ENCODE peak calls at places on chromosome 21, in six cellular contexts. One of them, this sample, is unnamed.

GRCh38 chr21:15682182-15682895 is 47.4 kb upstream of the USP25 start:
- DNase-seq in endothelial cell of umbilical vein: peak
- DNase-seq in endothelial cell: no peak
- DNase-seq in tibial artery: no peak
- DNase-seq in PC-3: peak
- DNase-seq in cardiac muscle cell: peak
- DNase-seq in this sample: no peak

GRCh38 chr21:33286600-33287456 is 20.7 kb downstream of the IL10RB start:
- DNase-seq in endothelial cell of umbilical vein: peak
- DNase-seq in endothelial cell: no peak
- DNase-seq in tibial artery: no peak
- DNase-seq in PC-3: peak
- DNase-seq in cardiac muscle cell: peak
- DNase-seq in this sample: no peak

GRCh38 chr21:33266784-33267135 is 593 bp downstream of the IL10RB start:
- DNase-seq in endothelial cell of umbilical vein: no peak
- DNase-seq in endothelial cell: no peak
- DNase-seq in tibial artery: peak
- DNase-seq in PC-3: no peak
- DNase-seq in cardiac muscle cell: no peak
- DNase-seq in this sample: no peak

GRCh38 chr21:14582934-14583628 is 37.0 kb upstream of the SAMSN1 start:
- DNase-seq in endothelial cell of umbilical vein: no peak
- DNase-seq in endothelial cell: no peak
- DNase-seq in tibial artery: no peak
- DNase-seq in PC-3: no peak
- DNase-seq in cardiac muscle cell: no peak
- DNase-seq in this sample: no peak

GRCh38 chr21:15966216-15966615 is 236.4 kb downstream of the USP25 start:
- DNase-seq in endothelial cell of umbilical vein: no peak
- DNase-seq in endothelial cell: no peak
- DNase-seq in tibial artery: no peak
- DNase-seq in PC-3: no peak
- DNase-seq in cardiac muscle cell: peak
- DNase-seq in this sample: no peak

GRCh38 chr21:38166214-38166547 is 90.6 kb upstream of the KCNJ15 start:
- DNase-seq in endothelial cell of umbilical vein: no peak
- DNase-seq in endothelial cell: no peak
- DNase-seq in tibial artery: no peak
- DNase-seq in PC-3: no peak
- DNase-seq in cardiac muscle cell: no peak
- DNase-seq in this sample: no peak

GRCh38 chr21:34034369-34035014 is 38.9 kb upstream of the MRPS6 start:
- DNase-seq in endothelial cell of umbilical vein: no peak
- DNase-seq in endothelial cell: no peak
- DNase-seq in tibial artery: no peak
- DNase-seq in PC-3: no peak
- DNase-seq in cardiac muscle cell: no peak
- DNase-seq in this sample: no peak

GRCh38 chr21:16476056-16476850 is 746.5 kb downstream of the USP25 start:
- DNase-seq in endothelial cell of umbilical vein: peak
- DNase-seq in endothelial cell: no peak
- DNase-seq in tibial artery: no peak
- DNase-seq in PC-3: no peak
- DNase-seq in cardiac muscle cell: peak
- DNase-seq in this sample: no peak

GRCh38 chr21:16589046-16589445 is 859.3 kb downstream of the USP25 start:
- DNase-seq in endothelial cell of umbilical vein: no peak
- DNase-seq in endothelial cell: no peak
- DNase-seq in tibial artery: no peak
- DNase-seq in PC-3: no peak
- DNase-seq in cardiac muscle cell: no peak
- DNase-seq in this sample: no peak

GRCh38 chr21:32422064-32422463 is 9.6 kb downstream of the EVA1C start:
- DNase-seq in endothelial cell of umbilical vein: no peak
- DNase-seq in endothelial cell: no peak
- DNase-seq in tibial artery: no peak
- DNase-seq in PC-3: no peak
- DNase-seq in cardiac muscle cell: no peak
- DNase-seq in this sample: no peak

GRCh38 chr21:33289199-33289819 is 23.1 kb downstream of the IL10RB start:
- DNase-seq in endothelial cell of umbilical vein: no peak
- DNase-seq in endothelial cell: peak
- DNase-seq in tibial artery: no peak
- DNase-seq in PC-3: no peak
- DNase-seq in cardiac muscle cell: peak
- DNase-seq in this sample: no peak

GRCh38 chr21:32687946-32688345 is 39.9 kb downstream of the SYNJ1 start:
- DNase-seq in endothelial cell of umbilical vein: peak
- DNase-seq in endothelial cell: no peak
- DNase-seq in tibial artery: no peak
- DNase-seq in PC-3: no peak
- DNase-seq in cardiac muscle cell: no peak
- DNase-seq in this sample: no peak

GRCh38 chr21:44458971-44459711 is 3.8 kb downstream of the LRRC3 start:
- DNase-seq in endothelial cell of umbilical vein: no peak
- DNase-seq in endothelial cell: no peak
- DNase-seq in tibial artery: peak
- DNase-seq in PC-3: no peak
- DNase-seq in cardiac muscle cell: no peak
- DNase-seq in this sample: no peak

GRCh38 chr21:38352536-38353219 is 95.9 kb downstream of the KCNJ15 start:
- DNase-seq in endothelial cell of umbilical vein: peak
- DNase-seq in endothelial cell: peak
- DNase-seq in tibial artery: peak
- DNase-seq in PC-3: peak
- DNase-seq in cardiac muscle cell: peak
- DNase-seq in this sample: no peak

GRCh38 chr21:33230518-33231324 is 983 bp downstream of the IFNAR2 start:
- DNase-seq in endothelial cell of umbilical vein: peak
- DNase-seq in endothelial cell: peak
- DNase-seq in tibial artery: peak
- DNase-seq in PC-3: peak
- DNase-seq in cardiac muscle cell: peak
- DNase-seq in this sample: peak

GRCh38 chr21:26747216-26747615 is 98.0 kb downstream of the ADAMTS1 start:
- DNase-seq in endothelial cell of umbilical vein: no peak
- DNase-seq in endothelial cell: no peak
- DNase-seq in tibial artery: no peak
- DNase-seq in PC-3: no peak
- DNase-seq in cardiac muscle cell: no peak
- DNase-seq in this sample: no peak

GRCh38 chr21:34129971-34130597 is 56.7 kb downstream of the MRPS6 start:
- DNase-seq in endothelial cell of umbilical vein: no peak
- DNase-seq in endothelial cell: no peak
- DNase-seq in tibial artery: no peak
- DNase-seq in PC-3: no peak
- DNase-seq in cardiac muscle cell: peak
- DNase-seq in this sample: no peak

GRCh38 chr21:39004776-39005605 is 178.3 kb downstream of the PSMG1 start:
- DNase-seq in endothelial cell of umbilical vein: peak
- DNase-seq in endothelial cell: no peak
- DNase-seq in tibial artery: peak
- DNase-seq in PC-3: no peak
- DNase-seq in cardiac muscle cell: peak
- DNase-seq in this sample: no peak

GRCh38 chr21:24123785-24124184 is 1483.5 kb downstream of the MRPL39 start:
- DNase-seq in endothelial cell of umbilical vein: no peak
- DNase-seq in endothelial cell: no peak
- DNase-seq in tibial artery: no peak
- DNase-seq in PC-3: peak
- DNase-seq in cardiac muscle cell: no peak
- DNase-seq in this sample: no peak

GRCh38 chr21:17438642-17439041 is 74.2 kb upstream of the CXADR start:
- DNase-seq in endothelial cell of umbilical vein: no peak
- DNase-seq in endothelial cell: no peak
- DNase-seq in tibial artery: no peak
- DNase-seq in PC-3: no peak
- DNase-seq in cardiac muscle cell: no peak
- DNase-seq in this sample: no peak

GRCh38 chr21:38343691-38344090 is 86.9 kb downstream of the KCNJ15 start:
- DNase-seq in endothelial cell of umbilical vein: peak
- DNase-seq in endothelial cell: no peak
- DNase-seq in tibial artery: peak
- DNase-seq in PC-3: peak
- DNase-seq in cardiac muscle cell: peak
- DNase-seq in this sample: no peak

GRCh38 chr21:16587141-16587570 is 857.4 kb downstream of the USP25 start:
- DNase-seq in endothelial cell of umbilical vein: peak
- DNase-seq in endothelial cell: no peak
- DNase-seq in tibial artery: peak
- DNase-seq in PC-3: peak
- DNase-seq in cardiac muscle cell: peak
- DNase-seq in this sample: no peak

GRCh38 chr21:39625211-39625895 is 12.6 kb downstream of the B3GALT5 start:
- DNase-seq in endothelial cell of umbilical vein: no peak
- DNase-seq in endothelial cell: no peak
- DNase-seq in tibial artery: no peak
- DNase-seq in PC-3: no peak
- DNase-seq in cardiac muscle cell: no peak
- DNase-seq in this sample: no peak

GRCh38 chr21:21436012-21436545 is 437.9 kb downstream of the NCAM2 start:
- DNase-seq in endothelial cell of umbilical vein: peak
- DNase-seq in endothelial cell: no peak
- DNase-seq in tibial artery: no peak
- DNase-seq in PC-3: peak
- DNase-seq in cardiac muscle cell: peak
- DNase-seq in this sample: no peak

GRCh38 chr21:24118738-24119470 is 1488.4 kb downstream of the MRPL39 start:
- DNase-seq in endothelial cell of umbilical vein: no peak
- DNase-seq in endothelial cell: no peak
- DNase-seq in tibial artery: no peak
- DNase-seq in PC-3: peak
- DNase-seq in cardiac muscle cell: no peak
- DNase-seq in this sample: no peak

GRCh38 chr21:25842925-25843324 is 108.2 kb downstream of the GABPA start:
- DNase-seq in endothelial cell of umbilical vein: no peak
- DNase-seq in endothelial cell: no peak
- DNase-seq in tibial artery: no peak
- DNase-seq in PC-3: no peak
- DNase-seq in cardiac muscle cell: no peak
- DNase-seq in this sample: no peak

GRCh38 chr21:33123396-33124120 is 53.6 kb downstream of the OLIG1 start:
- DNase-seq in endothelial cell of umbilical vein: no peak
- DNase-seq in endothelial cell: no peak
- DNase-seq in tibial artery: no peak
- DNase-seq in PC-3: no peak
- DNase-seq in cardiac muscle cell: no peak
- DNase-seq in this sample: no peak

GRCh38 chr21:44817914-44818635 is at the start of gene SUMO3:
- DNase-seq in endothelial cell of umbilical vein: peak
- DNase-seq in endothelial cell: peak
- DNase-seq in tibial artery: peak
- DNase-seq in PC-3: peak
- DNase-seq in cardiac muscle cell: peak
- DNase-seq in this sample: peak

GRCh38 chr21:44423312-44423821 is 31.9 kb upstream of the LRRC3 start:
- DNase-seq in endothelial cell of umbilical vein: no peak
- DNase-seq in endothelial cell: peak
- DNase-seq in tibial artery: peak
- DNase-seq in PC-3: no peak
- DNase-seq in cardiac muscle cell: no peak
- DNase-seq in this sample: no peak

GRCh38 chr21:33932731-33933130 is 17.1 kb upstream of the ATP5PO start:
- DNase-seq in endothelial cell of umbilical vein: no peak
- DNase-seq in endothelial cell: no peak
- DNase-seq in tibial artery: no peak
- DNase-seq in PC-3: no peak
- DNase-seq in cardiac muscle cell: no peak
- DNase-seq in this sample: no peak

GRCh38 chr21:44286716-44287632 is 1.3 kb downstream of the AIRE start:
- DNase-seq in endothelial cell of umbilical vein: no peak
- DNase-seq in endothelial cell: no peak
- DNase-seq in tibial artery: no peak
- DNase-seq in PC-3: no peak
- DNase-seq in cardiac muscle cell: no peak
- DNase-seq in this sample: no peak

GRCh38 chr21:33406493-33406892 is 3.3 kb downstream of the IFNGR2 start:
- DNase-seq in endothelial cell of umbilical vein: no peak
- DNase-seq in endothelial cell: no peak
- DNase-seq in tibial artery: no peak
- DNase-seq in PC-3: no peak
- DNase-seq in cardiac muscle cell: no peak
- DNase-seq in this sample: no peak

GRCh38 chr21:38945536-38946245 is 140.0 kb downstream of the ETS2 start:
- DNase-seq in endothelial cell of umbilical vein: no peak
- DNase-seq in endothelial cell: no peak
- DNase-seq in tibial artery: no peak
- DNase-seq in PC-3: no peak
- DNase-seq in cardiac muscle cell: no peak
- DNase-seq in this sample: no peak

GRCh38 chr21:35603471-35603870 is 456.9 kb downstream of the SETD4 start:
- DNase-seq in endothelial cell of umbilical vein: no peak
- DNase-seq in endothelial cell: no peak
- DNase-seq in tibial artery: no peak
- DNase-seq in PC-3: no peak
- DNase-seq in cardiac muscle cell: no peak
- DNase-seq in this sample: no peak
- TF ChIP-seq CTCF in endothelial cell of umbilical vein: no peak
- TF ChIP-seq CTCF in endothelial cell: no peak
- TF ChIP-seq CTCF in tibial artery: no peak
- TF ChIP-seq CTCF in PC-3: peak
- TF ChIP-seq CTCF in cardiac muscle cell: no peak
- TF ChIP-seq CTCF in this sample: no peak

GRCh38 chr21:36640260-36641244 is 58.4 kb upstream of the SIM2 start:
- DNase-seq in endothelial cell of umbilical vein: peak
- DNase-seq in endothelial cell: no peak
- DNase-seq in tibial artery: no peak
- DNase-seq in PC-3: peak
- DNase-seq in cardiac muscle cell: no peak
- DNase-seq in this sample: no peak
- TF ChIP-seq CTCF in endothelial cell of umbilical vein: no peak
- TF ChIP-seq CTCF in endothelial cell: no peak
- TF ChIP-seq CTCF in tibial artery: no peak
- TF ChIP-seq CTCF in PC-3: peak
- TF ChIP-seq CTCF in cardiac muscle cell: no peak
- TF ChIP-seq CTCF in this sample: no peak

DNA sequence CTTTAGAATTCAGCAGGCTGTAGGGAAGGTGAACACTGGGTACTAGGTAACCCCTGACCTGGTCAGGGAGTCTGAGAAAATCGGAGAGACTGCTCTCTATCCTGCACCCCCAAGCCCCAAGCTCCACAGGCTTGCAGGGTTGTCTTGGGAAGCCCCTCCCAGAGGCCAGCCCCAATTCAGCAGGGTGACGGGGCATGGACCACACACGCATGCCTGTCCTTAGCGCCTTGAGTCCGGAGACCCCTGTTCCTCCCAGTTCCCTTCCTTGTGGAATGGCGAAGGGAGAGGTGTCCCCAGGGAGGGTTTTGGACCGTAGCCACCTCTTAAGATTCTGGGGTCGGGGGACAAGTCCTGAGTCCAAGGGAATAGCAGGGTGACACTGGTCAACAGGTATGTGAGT is 116.1 kb downstream of the HLCS start:
- DNase-seq in endothelial cell of umbilical vein: no peak
- DNase-seq in endothelial cell: no peak
- DNase-seq in tibial artery: no peak
- DNase-seq in PC-3: no peak
- DNase-seq in cardiac muscle cell: no peak
- DNase-seq in this sample: no peak
- TF ChIP-seq CTCF in endothelial cell of umbilical vein: no peak
- TF ChIP-seq CTCF in endothelial cell: no peak
- TF ChIP-seq CTCF in tibial artery: no peak
- TF ChIP-seq CTCF in PC-3: no peak
- TF ChIP-seq CTCF in cardiac muscle cell: no peak
- TF ChIP-seq CTCF in this sample: no peak

GRCh38 chr21:35616090-35616489 is 444.2 kb downstream of the SETD4 start:
- DNase-seq in endothelial cell of umbilical vein: peak
- DNase-seq in endothelial cell: no peak
- DNase-seq in tibial artery: no peak
- DNase-seq in PC-3: peak
- DNase-seq in cardiac muscle cell: peak
- DNase-seq in this sample: no peak
- TF ChIP-seq CTCF in endothelial cell of umbilical vein: peak
- TF ChIP-seq CTCF in endothelial cell: no peak
- TF ChIP-seq CTCF in tibial artery: peak
- TF ChIP-seq CTCF in PC-3: peak
- TF ChIP-seq CTCF in cardiac muscle cell: peak
- TF ChIP-seq CTCF in this sample: no peak

This sample was measured in activated B cell treated with CpG ODN at 0.5 μM for 24 hours.